ENCODE peak calls at places on chromosomes 7 and 10, in nine cellular contexts. L is HepG2; H is right cardiac atrium; V is neuronal stem cell; M is iPS DF 6.9; W is CD4-positive, alpha-beta T cell; A is Peyer's patch; K is CD4-positive, CD25-positive, alpha-beta regulatory T cell; C is K562. P is an unnamed sample.

GRCh38 chr7:81256991-81257390 is 338.1 kb upstream of the SEMA3C start:
- DNase-seq in A (no peak), M (no peak), L (peak; percentile 3), C (no peak), H (peak; percentile 37), V (no peak), W (no peak), K (no peak), P (no peak)

GRCh38 chr10:17644485-17644964 is 574 bp downstream of the STAM start:
- DNase-seq in A (no peak), V (no peak), K (peak; percentile 54), M (no peak), H (no peak), W (no peak), C (peak; percentile 22), L (no peak), P (no peak)

GRCh38 chr10:116457480-116457879 is 29.8 kb downstream of the PNLIPRP3 start:
- DNase-seq in C (no peak), V (no peak), K (no peak), W (no peak), H (no peak), M (no peak), L (no peak), A (no peak), P (no peak)

GRCh38 chr7:129553861-129554530 is 51.7 kb downstream of the SMKR1 start:
- DNase-seq in V (no peak), H (no peak), A (no peak), L (no peak), W (peak; percentile 34), C (no peak), M (no peak), K (peak; percentile 60), P (no peak)

GRCh38 chr7:47254081-47255006 is 327.6 kb downstream of the TNS3 start:
- DNase-seq in V (peak; percentile 70), C (peak; percentile 91), A (peak; percentile 68), K (peak; percentile 21), W (peak; percentile 33), M (peak; percentile 58), H (peak; percentile 87), L (peak; percentile 20), P (peak; percentile 17)

GRCh38 chr7:5598769-5599371 is 175.2 kb upstream of the TNRC18 start:
- DNase-seq in M (no peak), V (no peak), C (peak; percentile 87), L (no peak), H (no peak), A (no peak), W (no peak), K (no peak), P (no peak)

GRCh38 chr7:157932498-157933218 is 595.9 kb downstream of the DNAJB6 start:
- DNase-seq in W (no peak), L (peak; percentile 28), H (no peak), K (no peak), C (peak; percentile 32), A (no peak), V (no peak), M (no peak), P (no peak)

GRCh38 chr7:66558660-66559465 is 69.8 kb upstream of the KCTD7 start:
- DNase-seq in V (no peak), C (no peak), L (no peak), M (no peak), H (no peak), K (no peak), W (no peak), A (no peak), P (no peak)

GRCh38 chr10:90859321-90859751 is 1.5 kb upstream of the HTR7 start:
- DNase-seq in L (peak; percentile 13), V (no peak), H (no peak), A (no peak), W (no peak), K (no peak), C (no peak), M (no peak), P (no peak)

GRCh38 chr10:15791816-15792524 is 68.3 kb downstream of the MINDY3 start:
- DNase-seq in A (no peak), V (no peak), C (no peak), H (peak; percentile 21), M (no peak), W (no peak), L (no peak), K (no peak), P (no peak)

GRCh38 chr10:99329891-99330674 is 927 bp downstream of the CNNM1 start:
- DNase-seq in H (peak; percentile 19), C (no peak), V (peak; percentile 11), W (no peak), L (no peak), A (no peak), K (peak; percentile 8), M (no peak), P (peak; percentile 23)

GRCh38 chr10:20007426-20007825 is 191.2 kb downstream of the PLXDC2 start:
- DNase-seq in C (no peak), W (no peak), M (no peak), V (no peak), H (no peak), A (no peak), K (no peak), L (no peak), P (no peak)

GRCh38 chr7:35277359-35277758 is 23.5 kb upstream of the TBX20 start:
- DNase-seq in K (no peak), L (no peak), A (no peak), W (no peak), C (no peak), M (no peak), V (no peak), H (no peak), P (no peak)

GRCh38 chr7:26001662-26002244 is 150.2 kb upstream of the NFE2L3 start:
- DNase-seq in W (no peak), L (peak; percentile 87), K (no peak), A (no peak), V (no peak), M (no peak), H (no peak), C (no peak), P (no peak)

GRCh38 chr10:33183658-33184057 is 150.8 kb downstream of the NRP1 start:
- DNase-seq in H (no peak), L (no peak), W (no peak), C (no peak), A (no peak), V (no peak), M (no peak), K (no peak), P (no peak)

GRCh38 chr7:13185139-13185538 is 497.7 kb downstream of the ARL4A start:
- DNase-seq in M (no peak), W (no peak), C (no peak), V (no peak), A (no peak), H (no peak), K (no peak), L (peak; percentile 95), P (no peak)

GRCh38 chr10:42367532-42368230 is 270.7 kb downstream of the ZNF33B start:
- DNase-seq in K (peak; percentile 1), L (no peak), C (peak; percentile 92), W (peak; percentile 2), V (peak; percentile 20), M (peak; percentile 52), A (peak; percentile 67), H (peak; percentile 90), P (peak; percentile 59)

GRCh38 chr10:45001382-45002148 is 842 bp downstream of the ZNF22 start:
- DNase-seq in A (peak; percentile 66), H (peak; percentile 72), L (no peak), W (peak; percentile 35), M (no peak), C (peak; percentile 50), K (peak; percentile 70), V (no peak), P (no peak)

GRCh38 chr7:93043393-93043985 is 74.3 kb downstream of the SAMD9 start:
- DNase-seq in W (no peak), A (no peak), H (peak; percentile 24), V (peak; percentile 53), L (no peak), K (peak; percentile 41), M (peak; percentile 16), C (no peak), P (no peak)

GRCh38 chr10:88082806-88083596 is 219.6 kb downstream of the PTEN start:
- DNase-seq in L (no peak), V (no peak), C (no peak), A (peak; percentile 42), K (no peak), W (no peak), H (no peak), M (no peak), P (no peak)

GRCh38 chr10:104300736-104301292 is 31.8 kb downstream of the GSTO2 start:
- DNase-seq in W (no peak), M (no peak), K (peak; percentile 41), V (no peak), C (no peak), L (no peak), A (no peak), H (peak; percentile 81), P (no peak)

GRCh38 chr10:102384053-102384452 is 11.5 kb upstream of the NFKB2 start:
- DNase-seq in L (no peak), V (no peak), M (no peak), K (peak; percentile 21), C (peak; percentile 22), W (no peak), A (no peak), H (no peak), P (no peak)

GRCh38 chr10:131975796-131976195 is 5.9 kb downstream of the BNIP3 start:
- DNase-seq in C (no peak), W (no peak), H (no peak), V (no peak), K (no peak), M (no peak), L (no peak), A (no peak), P (no peak)

GRCh38 chr10:113103131-113103830 is 153.2 kb downstream of the TCF7L2 start:
- DNase-seq in C (no peak), M (no peak), L (no peak), A (no peak), W (no peak), V (no peak), K (no peak), H (no peak), P (no peak)
- H3K27ac ChIP-seq in C (no peak overlapping the region), M (no peak overlapping the region), L (no peak overlapping the region), A (no peak overlapping the region), W (no peak overlapping the region), V (no peak overlapping the region), K (no peak overlapping the region), H (no peak overlapping the region), P (no peak overlapping the region)

GRCh38 chr7:21947056-21947455 is 1.4 kb upstream of the CDCA7L start:
- DNase-seq in H (no peak), M (no peak), K (no peak), W (no peak), C (no peak), L (no peak), V (no peak), A (no peak), P (no peak)
- H3K27ac ChIP-seq in H (no peak overlapping the region), M (no peak overlapping the region), K (no peak overlapping the region), W (no peak overlapping the region), C (no peak overlapping the region), L (no peak overlapping the region), V (no peak overlapping the region), A (no peak overlapping the region), P (no peak overlapping the region)

GRCh38 chr10:61963669-61964058 is 62.2 kb downstream of the ARID5B start:
- DNase-seq in K (no peak), H (no peak), A (no peak), V (no peak), L (no peak), W (no peak), M (no peak), C (no peak), P (no peak)
- H3K27ac ChIP-seq in K (no peak overlapping the region), H (no peak overlapping the region), A (peak overlapping the region; percentile 66), V (no peak overlapping the region), L (peak overlapping the region; percentile 94), W (no peak overlapping the region), M (no peak overlapping the region), C (no peak overlapping the region), P (no peak overlapping the region)

GRCh38 chr10:30537586-30537985 is 92.0 kb downstream of the LYZL2 start:
- DNase-seq in H (no peak), A (no peak), K (no peak), C (no peak), M (no peak), V (no peak), L (no peak), W (no peak), P (no peak)
- H3K27ac ChIP-seq in H (no peak overlapping the region), A (peak overlapping the region; percentile 58), K (no peak overlapping the region), C (no peak overlapping the region), M (no peak overlapping the region), V (no peak overlapping the region), L (peak overlapping the region; percentile 0), W (no peak overlapping the region), P (no peak overlapping the region)